ENCODE peak calls at places on chromosomes 5 and 9, in seven cellular contexts. S, A, D, M, L, G and K are unnamed samples.

GRCh38 chr5:930853-931252 is 38.2 kb downstream of the TRIP13 start:
- DNase-seq in A (no peak), G (no peak), D (no peak), M (no peak), S (no peak), L (no peak), K (no peak)

GRCh38 chr5:78731884-78732283 is 83.3 kb upstream of the LHFPL2 start:
- DNase-seq in D (no peak), S (no peak), A (no peak), G (peak; percentile 50), M (no peak), L (no peak), K (no peak)

GRCh38 chr5:78527054-78527884 is 121.3 kb downstream of the LHFPL2 start:
- DNase-seq in D (peak; percentile 52), A (no peak), G (peak; percentile 94), S (peak; percentile 98), L (no peak), M (peak; percentile 70), K (no peak)

GRCh38 chr5:111853748-111854147 is 96.8 kb upstream of the NREP start:
- DNase-seq in M (no peak), L (no peak), G (peak; percentile 62), D (no peak), A (no peak), S (no peak), K (no peak)

GRCh38 chr9:20208951-20209350 is 413.3 kb downstream of the MLLT3 start:
- DNase-seq in L (no peak), G (no peak), M (no peak), D (no peak), S (no peak), A (no peak), K (no peak)

GRCh38 chr5:131773805-131774204 is 23.0 kb downstream of the FNIP1 start:
- DNase-seq in S (no peak), M (no peak), A (no peak), L (no peak), G (no peak), D (no peak), K (no peak)

GRCh38 chr5:102796014-102796413 is 40.9 kb downstream of the PAM start:
- DNase-seq in S (no peak), L (no peak), G (no peak), A (no peak), D (no peak), M (no peak), K (no peak)

GRCh38 chr5:71533614-71534013 is 53.5 kb upstream of the MCCC2 start:
- DNase-seq in D (no peak), M (no peak), G (peak; percentile 38), A (no peak), L (no peak), S (peak; percentile 25), K (no peak)

GRCh38 chr5:13860176-13860575 is 84.3 kb downstream of the DNAH5 start:
- DNase-seq in M (no peak), G (no peak), L (no peak), D (no peak), S (no peak), A (no peak), K (no peak)

GRCh38 chr5:139755892-139756671 is 39.5 kb upstream of the PSD2 start:
- DNase-seq in M (peak; percentile 81), A (peak; percentile 85), G (no peak), L (peak; percentile 32), S (no peak), D (no peak), K (no peak)

GRCh38 chr5:74251106-74252032 is 389.2 kb downstream of the ENC1 start:
- DNase-seq in L (no peak), A (peak; percentile 27), G (peak; percentile 96), D (peak; percentile 46), S (peak; percentile 96), M (peak; percentile 54), K (no peak)

DNA sequence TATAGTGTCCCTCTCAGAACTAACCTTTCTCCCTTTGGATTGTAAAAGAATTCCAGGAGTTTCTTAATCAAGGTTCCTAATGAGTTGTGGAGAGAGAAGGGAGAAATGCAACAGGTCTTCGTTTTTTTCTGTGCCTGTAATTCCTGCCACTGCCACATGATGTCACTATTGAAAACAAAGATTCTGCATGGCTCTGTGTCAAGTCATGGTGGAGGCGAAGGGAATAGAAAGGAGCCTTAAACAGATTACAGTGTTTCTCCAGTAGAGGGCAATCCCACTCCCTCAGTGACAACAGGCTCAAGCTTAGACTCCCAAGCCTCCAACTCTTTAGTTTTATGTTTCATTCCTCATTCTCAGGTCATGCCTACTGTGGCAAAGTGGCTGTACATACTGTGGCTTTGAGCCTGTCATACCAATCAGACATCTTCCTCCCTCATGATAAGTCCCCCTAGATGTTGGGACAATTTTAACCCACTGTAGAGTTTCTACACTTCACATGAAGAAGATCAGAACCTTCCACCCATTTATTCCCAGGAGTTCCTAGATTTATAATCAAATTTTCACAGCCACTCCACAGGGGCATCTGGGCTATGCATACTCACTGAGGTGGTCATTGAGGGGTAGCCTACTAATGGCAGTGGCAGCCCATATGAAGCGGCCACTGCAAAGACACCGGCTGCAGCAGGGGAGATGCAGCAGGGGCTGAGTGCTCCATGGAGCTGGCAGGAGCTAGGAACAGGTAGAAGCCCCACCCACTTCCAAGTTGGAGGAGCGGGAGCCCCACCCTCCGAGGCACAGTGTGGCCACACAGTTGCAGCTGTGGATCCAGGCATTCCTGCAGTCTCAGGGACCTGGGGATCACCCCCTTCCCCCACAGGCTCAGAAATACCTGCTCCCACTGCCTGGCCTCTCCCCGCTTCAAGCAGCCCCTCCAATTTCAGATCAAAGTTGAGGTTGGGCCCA is 97.4 kb upstream of the TRIM32 start:
- DNase-seq in L (no peak), A (peak; percentile 63), G (peak; percentile 69), D (no peak), M (peak; percentile 92), S (peak; percentile 78), K (no peak)
- TF ChIP-seq CTCF in L (no peak), A (peak; percentile 87), G (peak; percentile 64), D (peak; percentile 29), M (peak; percentile 99), S (peak; percentile 76), K (peak; percentile 82)

DNA sequence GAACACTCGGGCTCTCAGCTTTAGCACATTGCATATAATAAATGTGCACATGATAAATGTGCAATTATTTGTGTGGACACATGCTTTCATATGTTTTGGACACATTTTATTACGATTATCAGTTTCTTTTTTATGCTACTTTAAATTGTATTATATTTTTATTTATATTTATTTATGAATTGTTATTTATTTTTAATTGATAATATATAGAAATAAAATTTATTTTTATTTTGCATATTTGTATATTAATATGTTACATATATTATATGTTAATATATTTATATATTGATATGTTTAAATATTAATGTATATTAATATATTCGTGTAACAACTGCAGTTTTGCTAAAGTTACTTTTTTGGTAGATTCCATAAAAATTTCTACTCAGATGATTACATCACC is 454.8 kb upstream of the CDH10 start:
- DNase-seq in G (no peak), D (no peak), M (no peak), S (no peak), L (no peak), A (no peak), K (no peak)
- TF ChIP-seq CTCF in G (no peak), D (no peak), M (no peak), S (no peak), L (no peak), A (no peak), K (no peak)

GRCh38 chr5:181138258-181138657 is 7.3 kb upstream of the OR2V1 start:
- DNase-seq in S (peak; percentile 71), M (no peak), D (no peak), G (no peak), L (no peak), A (no peak), K (no peak)
- TF ChIP-seq CTCF in S (peak; percentile 36), M (peak; percentile 33), D (no peak), G (no peak), L (no peak), A (no peak), K (no peak)

GRCh38 chr5:56818409-56819026 is 3.2 kb downstream of the MAP3K1 start:
- DNase-seq in A (no peak), G (peak; percentile 57), M (no peak), S (peak; percentile 29), L (no peak), D (no peak), K (no peak)
- TF ChIP-seq CTCF in A (no peak), G (peak; percentile 45), M (peak; percentile 52), S (peak; percentile 47), L (no peak), D (no peak), K (no peak)

GRCh38 chr9:97594414-97594921 is 38.7 kb downstream of the TSTD2 start:
- DNase-seq in D (peak; percentile 74), M (no peak), A (no peak), G (no peak), S (no peak), L (no peak), K (no peak)

GRCh38 chr9:97596906-97597305 is 36.3 kb downstream of the TSTD2 start:
- DNase-seq in L (no peak), A (no peak), S (no peak), D (no peak), G (no peak), M (no peak), K (no peak)

GRCh38 chr9:97593960-97594359 is 39.2 kb downstream of the TSTD2 start:
- DNase-seq in L (no peak), G (peak; percentile 12), M (no peak), S (no peak), D (no peak), A (no peak), K (no peak)

DNA sequence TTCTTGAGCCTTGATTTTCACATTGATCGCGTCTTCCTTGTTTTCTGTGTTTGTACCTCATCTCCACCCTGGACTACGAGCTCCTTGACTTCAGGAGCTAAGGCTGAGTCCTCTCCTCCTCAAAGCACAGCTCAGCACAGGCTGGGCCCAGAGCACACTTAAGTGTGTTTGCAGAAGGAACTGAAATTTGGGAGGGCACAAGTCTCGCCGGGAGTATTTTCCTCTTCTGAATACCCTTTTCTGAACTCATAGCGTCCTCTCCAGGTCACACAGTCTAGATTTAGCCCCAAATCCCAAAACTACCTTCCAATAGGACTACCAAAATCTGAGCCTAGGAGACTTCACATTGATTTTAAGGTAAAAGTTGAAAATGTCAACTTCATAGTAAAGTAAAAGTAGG is 41.6 kb downstream of the TSTD2 start:
- DNase-seq in A (no peak), M (no peak), G (no peak), S (no peak), D (no peak), L (no peak), K (no peak)
- TF ChIP-seq CTCF in A (no peak), M (no peak), G (no peak), S (no peak), D (no peak), L (no peak), K (no peak)